ENCODE peak calls at places on chromosomes 4 and X, in four cellular contexts. N is HCT116, S is A549, L is NB4. M is an unnamed sample.

GRCh38 chr4:12286351-12286750 is 857.7 kb upstream of the HS3ST1 start:
- DNase-seq in N (no peak), S (no peak), L (no peak), M (no peak)

GRCh38 chr4:83906561-83906960 is 370.7 kb downstream of the GPAT3 start:
- DNase-seq in N (no peak), S (no peak), L (no peak), M (no peak)

GRCh38 chrX:140343226-140343873 is 161.5 kb downstream of the SOX3 start:
- DNase-seq in N (no peak), S (no peak), L (no peak), M (no peak)

GRCh38 chrX:12007881-12008280 is 130.4 kb upstream of the FRMPD4 start:
- DNase-seq in N (peak; percentile 4), S (peak; percentile 17), L (peak; percentile 0), M (no peak)

GRCh38 chr4:160808174-160808573 is 1355.6 kb downstream of the FSTL5 start:
- DNase-seq in N (no peak), S (no peak), L (no peak), M (no peak)

GRCh38 chr4:156111706-156112105 is 158.0 kb upstream of the CTSO start:
- DNase-seq in N (no peak), S (no peak), L (no peak), M (no peak)

GRCh38 chr4:40887690-40888089 is 137.9 kb downstream of the NSUN7 start:
- DNase-seq in N (no peak), S (no peak), L (peak; percentile 26), M (no peak)

GRCh38 chr4:86106475-86106874 is 253.4 kb downstream of the MAPK10 start:
- DNase-seq in N (no peak), S (no peak), L (no peak), M (no peak)

GRCh38 chrX:104118765-104119164 is 6.4 kb downstream of the ZCCHC18 start:
- DNase-seq in N (no peak), S (no peak), L (no peak), M (no peak)

GRCh38 chr4:72564184-72564583 is 4.8 kb downstream of the ADAMTS3 start:
- DNase-seq in N (no peak), S (no peak), L (no peak), M (no peak)

GRCh38 chrX:49276671-49277519 is 7.3 kb downstream of the PPP1R3F start:
- DNase-seq in N (no peak), S (no peak), L (no peak), M (no peak)

GRCh38 chrX:103446665-103447302 is 70.4 kb downstream of the BEX3 start:
- DNase-seq in N (no peak), S (no peak), L (no peak), M (peak; percentile 4)

GRCh38 chr4:4866124-4866832 is 6.8 kb downstream of the MSX1 start:
- DNase-seq in N (no peak), S (no peak), L (no peak), M (no peak)

GRCh38 chr4:47238697-47239096 is 207.3 kb downstream of the GABRB1 start:
- DNase-seq in N (no peak), S (no peak), L (no peak), M (no peak)

GRCh38 chrX:70444326-70445196 is at the start of gene DLG3:
- DNase-seq in N (no peak), S (peak; percentile 42), L (peak; percentile 22), M (no peak)

GRCh38 chrX:40806511-40807220 is 71.3 kb upstream of the MED14 start:
- DNase-seq in N (no peak), S (no peak), L (no peak), M (no peak)

GRCh38 chrX:127306262-127306661 is 486.7 kb downstream of the PRR32 start:
- DNase-seq in N (no peak), S (no peak), L (no peak), M (no peak)

GRCh38 chr4:44713125-44713524 is 13.2 kb downstream of the GNPDA2 start:
- DNase-seq in N (no peak), S (no peak), L (no peak), M (no peak)

DNA sequence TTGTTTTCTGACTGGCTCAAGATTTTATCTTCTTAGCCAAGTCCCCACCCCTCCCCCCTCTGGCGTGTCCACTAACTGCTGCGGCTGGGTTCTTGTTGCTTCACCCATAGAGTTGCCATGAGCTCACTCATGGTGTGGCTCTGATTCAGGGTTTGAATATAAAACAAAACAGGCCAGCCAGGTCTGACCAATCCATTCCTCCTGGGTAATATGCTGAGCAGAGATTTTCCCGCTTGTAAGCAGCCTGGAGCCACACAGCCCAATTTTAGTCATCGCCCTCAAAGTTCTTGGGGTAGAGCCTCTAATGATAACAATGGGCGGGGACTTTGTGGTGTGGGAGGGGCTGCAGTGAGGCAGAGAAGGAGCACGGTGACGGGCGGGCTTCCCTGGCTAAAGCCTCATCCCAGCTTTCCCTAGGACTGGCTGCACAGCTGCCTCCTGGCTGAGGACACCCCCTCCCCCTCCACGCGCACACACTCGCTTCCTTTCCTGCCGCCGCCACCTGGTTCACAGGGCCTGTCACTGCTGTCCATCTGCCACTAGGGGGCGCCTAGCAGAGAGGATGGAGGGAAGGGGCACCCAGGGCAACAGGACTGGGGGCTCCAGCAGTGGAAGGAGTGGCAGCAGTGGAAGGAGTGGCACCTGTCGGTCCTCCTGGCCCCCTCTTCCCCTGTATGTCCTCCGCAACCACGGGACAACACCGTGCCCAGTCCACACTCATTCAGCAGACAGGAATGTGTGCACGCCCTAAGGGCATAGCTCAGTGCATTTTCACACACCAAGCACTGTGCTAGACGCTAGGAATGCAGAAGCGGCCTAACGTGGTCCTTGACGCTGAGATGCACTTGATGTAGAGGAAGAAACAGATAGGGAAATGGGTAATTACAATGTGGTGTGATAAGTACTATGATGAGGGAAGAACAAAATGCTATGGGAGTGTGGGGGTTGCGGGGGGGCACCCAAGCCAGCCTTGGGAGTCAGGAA is 26.8 kb downstream of the PRPS1 start:
- DNase-seq in N (peak; percentile 34), S (no peak), L (peak; percentile 61), M (no peak)
- TF ChIP-seq POLR2A in N (no peak), S (no peak), L (no peak), M (no peak)

GRCh38 chrX:64394059-64394873 is 986 bp downstream of the MTMR8 start:
- DNase-seq in N (no peak), S (no peak), L (peak; percentile 20), M (no peak)
- H3K4me3 ChIP-seq in N (peak overlapping the region; percentile 54), S (peak overlapping the region; percentile 72), L (peak overlapping the region; percentile 76), M (peak overlapping the region; percentile 45)

DNA sequence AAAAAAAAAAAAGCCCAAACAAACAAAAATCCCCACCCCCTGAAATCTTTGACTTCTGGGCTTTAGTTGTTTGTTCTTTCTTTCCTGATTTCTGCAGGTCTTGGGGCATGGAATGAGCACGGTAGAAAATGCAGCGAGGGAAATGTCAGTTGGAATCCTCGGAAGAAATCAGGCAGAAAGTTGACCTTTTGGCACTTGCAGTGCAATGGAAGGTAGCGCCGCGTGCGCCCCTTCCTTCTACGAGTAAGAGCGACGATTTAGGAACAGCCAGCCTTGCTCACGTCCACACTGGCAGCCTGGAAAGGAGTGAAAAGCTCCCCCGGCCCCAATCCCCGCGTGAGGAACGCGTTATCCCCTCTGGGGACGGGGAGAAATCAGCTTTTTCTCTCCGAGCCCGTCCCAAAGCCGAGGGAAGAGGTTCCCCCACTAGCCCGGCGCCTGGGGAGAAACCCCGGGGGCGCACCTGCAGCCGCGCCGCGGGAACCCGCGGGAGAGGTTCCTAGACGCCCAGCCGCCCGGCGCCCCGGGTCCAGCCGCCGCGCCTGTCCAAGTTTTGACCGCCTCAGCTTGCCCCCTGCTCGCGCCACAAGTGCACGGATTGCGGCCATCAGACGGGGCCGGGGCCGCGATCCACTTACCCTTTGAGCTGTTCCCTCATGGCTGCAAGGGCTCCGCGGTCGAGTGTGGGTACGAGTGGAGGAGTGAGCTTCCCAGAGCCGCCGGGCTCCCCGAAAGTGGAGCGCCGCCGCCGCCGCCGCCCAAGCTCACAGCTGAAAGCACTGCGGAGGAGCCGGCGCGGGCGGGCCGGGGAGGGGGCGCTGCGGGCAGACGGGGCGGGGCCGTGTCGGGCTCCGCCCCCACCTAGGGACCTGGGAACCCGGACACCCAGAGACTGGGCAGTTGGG is 194.6 kb upstream of the FTHL17 start:
- DNase-seq in N (no peak), S (no peak), L (no peak), M (peak; percentile 44)
- TF ChIP-seq POLR2A in N (no peak), S (no peak), L (no peak), M (peak; percentile 51)

DNA sequence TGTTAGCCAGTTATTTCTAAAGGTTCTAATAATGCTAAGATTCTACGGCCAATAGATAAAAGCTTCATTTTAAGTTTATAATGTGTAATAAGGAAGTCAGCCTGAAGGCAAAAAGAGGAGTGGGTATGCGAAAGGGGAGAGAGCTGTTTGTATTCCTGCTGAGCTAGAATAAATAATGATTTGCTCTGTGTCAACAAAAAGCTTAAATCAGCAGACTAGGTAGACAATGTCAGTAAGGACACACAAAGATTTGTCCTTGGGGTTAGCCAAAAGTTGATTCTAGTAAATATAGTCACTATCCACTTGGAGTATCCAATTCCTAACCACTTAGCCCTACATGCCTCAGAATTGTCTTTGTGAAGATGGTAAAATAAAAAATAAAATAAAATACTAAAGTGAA is 90.3 kb upstream of the GRIA3 start:
- DNase-seq in N (no peak), S (no peak), L (no peak), M (no peak)
- H3K4me3 ChIP-seq in N (no peak overlapping the region), S (no peak overlapping the region), L (no peak overlapping the region), M (no peak overlapping the region)

GRCh38 chr4:98928505-98929340 is at the start of gene EIF4E:
- DNase-seq in N (peak; percentile 99), S (peak; percentile 83), L (peak; percentile 98), M (peak; percentile 97)
- TF ChIP-seq POLR2A in N (peak; percentile 32), S (no peak), L (peak; percentile 48), M (peak; percentile 35)

GRCh38 chr4:117324851-117325491 is 239.6 kb upstream of the TRAM1L1 start:
- DNase-seq in N (peak; percentile 49), S (no peak), L (peak; percentile 6), M (no peak)

GRCh38 chr4:117327491-117327890 is 242.1 kb upstream of the TRAM1L1 start:
- DNase-seq in N (no peak), S (no peak), L (no peak), M (no peak)

GRCh38 chr4:117331817-117332216 is 246.4 kb upstream of the TRAM1L1 start:
- DNase-seq in N (no peak), S (no peak), L (no peak), M (no peak)

DNA sequence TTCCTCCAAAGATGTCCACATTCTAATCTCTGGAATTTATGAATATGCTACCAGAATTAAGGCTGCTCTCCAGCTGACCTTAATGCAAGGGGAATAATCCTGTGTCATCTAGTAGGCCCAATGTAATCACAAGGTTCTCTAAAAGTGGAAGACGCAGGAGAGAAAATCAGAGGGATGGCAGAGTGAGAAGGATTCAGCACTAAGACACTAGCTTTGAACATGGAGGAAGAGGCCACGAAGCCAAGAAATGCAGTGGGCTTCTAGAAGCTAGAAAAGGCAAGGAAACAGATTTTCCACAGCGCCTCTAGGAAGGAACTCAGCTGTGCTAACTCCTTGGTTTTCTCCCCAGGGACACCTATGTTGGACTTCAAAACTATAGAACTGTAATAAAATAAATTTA is 240.7 kb upstream of the TRAM1L1 start:
- DNase-seq in N (no peak), S (no peak), L (no peak), M (no peak)
- H3K4me3 ChIP-seq in N (no peak overlapping the region), S (no peak overlapping the region), L (no peak overlapping the region), M (no peak overlapping the region)

GRCh38 chr4:54067163-54067562 is 2.8 kb upstream of the CHIC2 start:
- DNase-seq in N (peak; percentile 60), S (no peak), L (no peak), M (peak; percentile 29)
- TF ChIP-seq POLR2A in N (no peak), S (no peak), L (no peak), M (no peak)

GRCh38 chr4:140641789-140642439 is 73.2 kb upstream of the UCP1 start:
- DNase-seq in N (no peak), S (no peak), L (no peak), M (peak; percentile 72)
- H3K4me3 ChIP-seq in N (no peak overlapping the region), S (no peak overlapping the region), L (no peak overlapping the region), M (peak overlapping the region; percentile 25)

GRCh38 chr4:6574747-6575502 is at the start of gene MAN2B2:
- DNase-seq in N (peak; percentile 27), S (peak; percentile 78), L (peak; percentile 89), M (peak; percentile 84)
- TF ChIP-seq POLR2A in N (no peak), S (peak; percentile 85), L (peak; percentile 79), M (peak; percentile 35)